ENCODE peak calls at places on chromosomes 12 and 14, in six cellular contexts. One of them, this sample, is unnamed.

GRCh38 chr12:56661979-56662638 is 16.3 kb upstream of the ATP5F1B start:
- DNase-seq in heart left ventricle: no peak
- DNase-seq in fibroblast of mammary gland: no peak
- DNase-seq in lower lobe of right lung: no peak
- DNase-seq in lower leg skin: no peak
- DNase-seq in GM23338: no peak
- DNase-seq in this sample: no peak

GRCh38 chr12:122081697-122082221 is 3.2 kb downstream of the MLXIP start:
- DNase-seq in heart left ventricle: peak
- DNase-seq in fibroblast of mammary gland: peak
- DNase-seq in lower lobe of right lung: no peak
- DNase-seq in lower leg skin: no peak
- DNase-seq in GM23338: no peak
- DNase-seq in this sample: no peak

GRCh38 chr12:81500788-81501187 is 258.4 kb downstream of the PPFIA2 start:
- DNase-seq in heart left ventricle: no peak
- DNase-seq in fibroblast of mammary gland: no peak
- DNase-seq in lower lobe of right lung: no peak
- DNase-seq in lower leg skin: no peak
- DNase-seq in GM23338: no peak
- DNase-seq in this sample: no peak

GRCh38 chr14:103108749-103109207 is 14.3 kb downstream of the EXOC3L4 start:
- DNase-seq in heart left ventricle: no peak
- DNase-seq in fibroblast of mammary gland: peak
- DNase-seq in lower lobe of right lung: no peak
- DNase-seq in lower leg skin: no peak
- DNase-seq in GM23338: peak
- DNase-seq in this sample: peak

GRCh38 chr12:68334136-68334535 is 2.0 kb upstream of the MDM1 start:
- DNase-seq in heart left ventricle: peak
- DNase-seq in fibroblast of mammary gland: no peak
- DNase-seq in lower lobe of right lung: no peak
- DNase-seq in lower leg skin: no peak
- DNase-seq in GM23338: peak
- DNase-seq in this sample: no peak

GRCh38 chr12:18811268-18811667 is 73.3 kb downstream of the CAPZA3 start:
- DNase-seq in heart left ventricle: no peak
- DNase-seq in fibroblast of mammary gland: peak
- DNase-seq in lower lobe of right lung: no peak
- DNase-seq in lower leg skin: no peak
- DNase-seq in GM23338: no peak
- DNase-seq in this sample: peak

GRCh38 chr12:15208871-15209656 is 12.2 kb downstream of the RERG start:
- DNase-seq in heart left ventricle: no peak
- DNase-seq in fibroblast of mammary gland: peak
- DNase-seq in lower lobe of right lung: no peak
- DNase-seq in lower leg skin: no peak
- DNase-seq in GM23338: no peak
- DNase-seq in this sample: no peak

GRCh38 chr12:96338852-96339478 is 61.3 kb downstream of the CDK17 start:
- DNase-seq in heart left ventricle: no peak
- DNase-seq in fibroblast of mammary gland: no peak
- DNase-seq in lower lobe of right lung: no peak
- DNase-seq in lower leg skin: no peak
- DNase-seq in GM23338: no peak
- DNase-seq in this sample: no peak

GRCh38 chr14:22814945-22815713 is at the start of gene SLC7A7:
- DNase-seq in heart left ventricle: no peak
- DNase-seq in fibroblast of mammary gland: no peak
- DNase-seq in lower lobe of right lung: no peak
- DNase-seq in lower leg skin: no peak
- DNase-seq in GM23338: peak
- DNase-seq in this sample: no peak

DNA sequence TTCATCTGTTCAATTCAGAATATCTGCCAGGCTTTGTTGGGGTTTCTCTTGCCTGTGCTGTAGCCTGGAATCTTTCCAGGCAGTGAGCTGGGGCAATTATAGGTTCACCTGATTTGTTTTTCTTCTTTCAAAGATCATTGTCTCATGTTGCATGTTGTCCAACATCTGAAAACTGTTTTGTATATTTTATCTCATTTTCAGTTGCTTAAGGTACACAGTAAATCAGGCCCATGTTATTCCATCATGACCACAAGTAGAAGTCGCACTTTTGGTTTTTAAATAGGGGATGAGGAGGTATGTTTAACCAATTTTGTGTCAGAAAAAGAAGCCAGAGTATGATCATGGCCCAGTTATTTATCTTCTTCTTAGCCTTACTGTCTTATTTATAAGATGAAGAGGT is 24.9 kb upstream of the FUT8 start:
- DNase-seq in heart left ventricle: no peak
- DNase-seq in fibroblast of mammary gland: no peak
- DNase-seq in lower lobe of right lung: no peak
- DNase-seq in lower leg skin: no peak
- DNase-seq in GM23338: no peak
- DNase-seq in this sample: no peak
- TF ChIP-seq CTCF in heart left ventricle: no peak
- TF ChIP-seq CTCF in fibroblast of mammary gland: no peak
- TF ChIP-seq CTCF in lower lobe of right lung: no peak
- TF ChIP-seq CTCF in lower leg skin: no peak
- TF ChIP-seq CTCF in GM23338: no peak
- TF ChIP-seq CTCF in this sample: no peak

GRCh38 chr12:51401020-51401419 is 9.8 kb upstream of the GALNT6 start:
- DNase-seq in heart left ventricle: no peak
- DNase-seq in fibroblast of mammary gland: no peak
- DNase-seq in lower lobe of right lung: no peak
- DNase-seq in lower leg skin: peak
- DNase-seq in GM23338: no peak
- DNase-seq in this sample: no peak

GRCh38 chr12:51397670-51398069 is 6.5 kb upstream of the GALNT6 start:
- DNase-seq in heart left ventricle: no peak
- DNase-seq in fibroblast of mammary gland: no peak
- DNase-seq in lower lobe of right lung: no peak
- DNase-seq in lower leg skin: no peak
- DNase-seq in GM23338: no peak
- DNase-seq in this sample: no peak

GRCh38 chr12:51401486-51401885 is 10.3 kb upstream of the GALNT6 start:
- DNase-seq in heart left ventricle: no peak
- DNase-seq in fibroblast of mammary gland: no peak
- DNase-seq in lower lobe of right lung: no peak
- DNase-seq in lower leg skin: peak
- DNase-seq in GM23338: no peak
- DNase-seq in this sample: no peak

GRCh38 chr12:51401900-51402299 is 10.7 kb upstream of the GALNT6 start:
- DNase-seq in heart left ventricle: no peak
- DNase-seq in fibroblast of mammary gland: no peak
- DNase-seq in lower lobe of right lung: no peak
- DNase-seq in lower leg skin: no peak
- DNase-seq in GM23338: no peak
- DNase-seq in this sample: no peak

DNA sequence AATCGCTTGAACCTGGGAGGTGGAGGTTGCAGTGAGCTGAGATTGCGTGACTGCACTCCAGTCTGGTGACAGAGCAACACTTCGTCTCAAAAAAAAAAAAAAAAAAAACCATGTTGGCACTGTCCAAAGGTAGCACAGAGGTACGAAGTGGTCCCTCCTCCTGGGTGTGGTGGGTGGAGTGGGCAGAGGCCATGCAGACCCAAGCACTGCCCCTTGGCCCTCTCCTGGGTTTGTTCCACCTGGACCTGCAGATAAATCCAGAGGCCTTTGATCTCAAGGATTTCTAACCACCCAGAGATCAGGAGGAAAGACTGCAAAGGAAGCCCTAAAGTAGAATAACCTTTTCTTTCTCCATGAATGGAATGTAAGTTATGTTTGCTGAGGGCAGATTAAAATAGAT is 8.7 kb upstream of the GALNT6 start:
- DNase-seq in heart left ventricle: no peak
- DNase-seq in fibroblast of mammary gland: no peak
- DNase-seq in lower lobe of right lung: no peak
- DNase-seq in lower leg skin: no peak
- DNase-seq in GM23338: no peak
- DNase-seq in this sample: no peak
- TF ChIP-seq CTCF in heart left ventricle: no peak
- TF ChIP-seq CTCF in fibroblast of mammary gland: no peak
- TF ChIP-seq CTCF in lower lobe of right lung: no peak
- TF ChIP-seq CTCF in lower leg skin: no peak
- TF ChIP-seq CTCF in GM23338: no peak
- TF ChIP-seq CTCF in this sample: no peak

GRCh38 chr12:4648499-4649357 is at the start of the genes AKAP3 and NDUFA9:
- DNase-seq in heart left ventricle: peak
- DNase-seq in fibroblast of mammary gland: peak
- DNase-seq in lower lobe of right lung: peak
- DNase-seq in lower leg skin: peak
- DNase-seq in GM23338: peak
- DNase-seq in this sample: peak
- TF ChIP-seq CTCF in heart left ventricle: no peak
- TF ChIP-seq CTCF in fibroblast of mammary gland: no peak
- TF ChIP-seq CTCF in lower lobe of right lung: no peak
- TF ChIP-seq CTCF in lower leg skin: no peak
- TF ChIP-seq CTCF in GM23338: no peak
- TF ChIP-seq CTCF in this sample: no peak

GRCh38 chr14:99276482-99276881 is 4.5 kb upstream of the BCL11B start:
- DNase-seq in heart left ventricle: no peak
- DNase-seq in fibroblast of mammary gland: no peak
- DNase-seq in lower lobe of right lung: no peak
- DNase-seq in lower leg skin: no peak
- DNase-seq in GM23338: no peak
- DNase-seq in this sample: no peak
- TF ChIP-seq CTCF in heart left ventricle: no peak
- TF ChIP-seq CTCF in fibroblast of mammary gland: no peak
- TF ChIP-seq CTCF in lower lobe of right lung: no peak
- TF ChIP-seq CTCF in lower leg skin: no peak
- TF ChIP-seq CTCF in GM23338: no peak
- TF ChIP-seq CTCF in this sample: no peak

GRCh38 chr14:71536927-71537772 is 395.1 kb upstream of the RGS6 start:
- DNase-seq in heart left ventricle: no peak
- DNase-seq in fibroblast of mammary gland: no peak
- DNase-seq in lower lobe of right lung: no peak
- DNase-seq in lower leg skin: no peak
- DNase-seq in GM23338: no peak
- DNase-seq in this sample: no peak

GRCh38 chr14:71538949-71539659 is 393.1 kb upstream of the RGS6 start:
- DNase-seq in heart left ventricle: no peak
- DNase-seq in fibroblast of mammary gland: peak
- DNase-seq in lower lobe of right lung: no peak
- DNase-seq in lower leg skin: no peak
- DNase-seq in GM23338: no peak
- DNase-seq in this sample: no peak

GRCh38 chr14:71536015-71536535 is 396.2 kb upstream of the RGS6 start:
- DNase-seq in heart left ventricle: no peak
- DNase-seq in fibroblast of mammary gland: no peak
- DNase-seq in lower lobe of right lung: no peak
- DNase-seq in lower leg skin: no peak
- DNase-seq in GM23338: no peak
- DNase-seq in this sample: no peak

GRCh38 chr14:71539660-71540285 is 392.5 kb upstream of the RGS6 start:
- DNase-seq in heart left ventricle: no peak
- DNase-seq in fibroblast of mammary gland: no peak
- DNase-seq in lower lobe of right lung: no peak
- DNase-seq in lower leg skin: no peak
- DNase-seq in GM23338: no peak
- DNase-seq in this sample: no peak

DNA sequence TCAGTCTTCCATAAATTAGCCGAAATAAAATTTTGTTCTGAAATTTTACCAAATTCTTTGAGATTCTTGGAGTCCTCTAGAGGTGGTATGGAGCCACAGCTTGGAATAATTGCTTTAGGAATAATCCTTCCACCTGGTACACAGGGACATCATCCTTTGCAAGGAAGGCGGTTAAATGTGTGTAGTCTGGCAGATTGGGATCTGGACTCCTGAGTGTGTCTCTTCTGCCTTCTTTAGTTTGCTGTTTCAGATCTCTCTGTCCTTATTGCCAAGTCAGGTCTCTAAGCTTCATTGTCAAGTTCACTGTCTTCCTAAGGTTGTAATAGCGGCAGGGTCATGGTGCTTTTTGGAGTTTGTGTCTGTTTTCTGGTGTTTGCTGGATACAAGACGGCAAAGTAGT is 393.9 kb upstream of the RGS6 start:
- DNase-seq in heart left ventricle: no peak
- DNase-seq in fibroblast of mammary gland: no peak
- DNase-seq in lower lobe of right lung: no peak
- DNase-seq in lower leg skin: no peak
- DNase-seq in GM23338: no peak
- DNase-seq in this sample: no peak
- TF ChIP-seq CTCF in heart left ventricle: no peak
- TF ChIP-seq CTCF in fibroblast of mammary gland: peak
- TF ChIP-seq CTCF in lower lobe of right lung: no peak
- TF ChIP-seq CTCF in lower leg skin: no peak
- TF ChIP-seq CTCF in GM23338: no peak
- TF ChIP-seq CTCF in this sample: no peak

GRCh38 chr14:106530423-106531107 is 1004.2 kb downstream of the TMEM121 start:
- DNase-seq in heart left ventricle: no peak
- DNase-seq in fibroblast of mammary gland: no peak
- DNase-seq in lower lobe of right lung: no peak
- DNase-seq in lower leg skin: no peak
- DNase-seq in GM23338: peak
- DNase-seq in this sample: no peak
- TF ChIP-seq CTCF in heart left ventricle: no peak
- TF ChIP-seq CTCF in fibroblast of mammary gland: no peak
- TF ChIP-seq CTCF in lower lobe of right lung: no peak
- TF ChIP-seq CTCF in lower leg skin: no peak
- TF ChIP-seq CTCF in GM23338: peak
- TF ChIP-seq CTCF in this sample: peak

GRCh38 chr14:60165547-60165876 is 314 bp upstream of the DHRS7 start:
- DNase-seq in heart left ventricle: no peak
- DNase-seq in fibroblast of mammary gland: no peak
- DNase-seq in lower lobe of right lung: no peak
- DNase-seq in lower leg skin: no peak
- DNase-seq in GM23338: no peak
- DNase-seq in this sample: no peak
- TF ChIP-seq CTCF in heart left ventricle: no peak
- TF ChIP-seq CTCF in fibroblast of mammary gland: no peak
- TF ChIP-seq CTCF in lower lobe of right lung: no peak
- TF ChIP-seq CTCF in lower leg skin: no peak
- TF ChIP-seq CTCF in GM23338: no peak
- TF ChIP-seq CTCF in this sample: no peak

DNA sequence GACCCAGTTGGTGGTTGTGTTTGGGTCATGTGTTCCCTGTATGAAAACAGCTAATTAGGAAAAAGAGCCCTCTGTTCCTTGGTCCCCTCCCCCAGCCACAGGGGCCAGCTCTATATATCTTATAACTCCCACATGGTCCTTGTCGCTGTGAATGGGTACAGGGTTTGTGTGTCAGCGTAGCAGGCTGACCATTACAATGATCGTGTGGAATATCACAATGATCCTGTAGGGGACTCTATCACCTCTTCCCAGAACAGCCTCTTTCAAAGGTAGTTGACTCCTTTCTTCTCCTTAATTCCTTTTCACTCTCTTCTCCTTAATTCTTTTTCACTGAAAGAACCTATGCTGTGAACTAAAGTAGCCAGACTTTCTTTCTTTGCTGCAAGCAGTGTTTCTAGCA is 51.6 kb upstream of the RIC8B start:
- DNase-seq in heart left ventricle: no peak
- DNase-seq in fibroblast of mammary gland: no peak
- DNase-seq in lower lobe of right lung: no peak
- DNase-seq in lower leg skin: peak
- DNase-seq in GM23338: peak
- DNase-seq in this sample: no peak
- TF ChIP-seq CTCF in heart left ventricle: no peak
- TF ChIP-seq CTCF in fibroblast of mammary gland: no peak
- TF ChIP-seq CTCF in lower lobe of right lung: no peak
- TF ChIP-seq CTCF in lower leg skin: no peak
- TF ChIP-seq CTCF in GM23338: peak
- TF ChIP-seq CTCF in this sample: no peak

This sample was measured in CD14-positive monocyte.